ENCODE peak calls at places on chromosomes 13 and 19, in five cellular contexts. V is GM04504, T is left colon, N is NCI-H2081, P is midbrain. O is an unnamed sample.

GRCh38 chr13:27631156-27631555 is 9.5 kb downstream of the POLR1D start:
- DNase-seq in T (no peak), V (no peak), P (no peak), N (no peak), O (no peak)

GRCh38 chr19:37513397-37513796 is 6.7 kb downstream of the ZNF793 start:
- DNase-seq in V (no peak), P (no peak), N (no peak), T (no peak), O (no peak)

GRCh38 chr13:110403315-110403714 is 96.2 kb downstream of the COL4A2 start:
- DNase-seq in V (no peak), P (no peak), T (no peak), N (no peak), O (no peak)

GRCh38 chr13:46667687-46668281 is 114.8 kb downstream of the LRCH1 start:
- DNase-seq in V (no peak), T (no peak), P (no peak), N (no peak), O (no peak)

GRCh38 chr13:83325454-83325853 is 556.8 kb downstream of the SLITRK1 start:
- DNase-seq in T (no peak), N (no peak), V (peak), P (no peak), O (no peak)

GRCh38 chr19:36110487-36111199 is at the start of gene OVOL3:
- DNase-seq in P (no peak), V (no peak), T (no peak), N (no peak), O (no peak)

GRCh38 chr13:80050252-80050651 is 290.7 kb downstream of the SPRY2 start:
- DNase-seq in T (no peak), P (no peak), N (no peak), V (no peak), O (no peak)

GRCh38 chr19:35785087-35785627 is 9.8 kb downstream of the ARHGAP33 start:
- DNase-seq in N (no peak), P (no peak), V (no peak), T (no peak), O (no peak)

GRCh38 chr19:39738809-39739208 is 980 bp upstream of the CLC start:
- DNase-seq in N (no peak), V (no peak), T (no peak), P (no peak), O (no peak)

GRCh38 chr13:109332501-109333499 is 453.6 kb downstream of the IRS2 start:
- DNase-seq in P (no peak), T (peak), N (no peak), V (no peak), O (no peak)

GRCh38 chr13:65188691-65189090 is 2041.4 kb downstream of the PCDH9 start:
- DNase-seq in N (no peak), T (no peak), V (no peak), P (no peak), O (no peak)